ENCODE peak calls at places on chromosome 22, in nine cellular contexts. W is colonic mucosa, E is GM13976, Z is HCT116, U is fibroblast of the aortic adventitia, L is fibroblast of lung, Q is NB4, M is adrenal gland, P is HL-60. S is an unnamed sample.

GRCh38 chr22:29334148-29334547 is 18.7 kb upstream of the RASL10A start:
- DNase-seq in W (no peak), E (no peak), Z (no peak), U (no peak), L (no peak), Q (no peak), M (no peak), P (no peak), S (no peak)

GRCh38 chr22:46846154-46846831 is 83.8 kb downstream of the TBC1D22A start:
- DNase-seq in W (no peak), E (no peak), Z (no peak), U (no peak), L (peak; percentile 56), Q (no peak), M (no peak), P (no peak), S (no peak)

GRCh38 chr22:46336119-46337078 is 885 bp downstream of the TRMU start:
- DNase-seq in W (peak; percentile 43), E (no peak), Z (no peak), U (peak; percentile 10), L (peak; percentile 23), Q (peak; percentile 35), M (no peak), P (no peak), S (no peak)

GRCh38 chr22:45007247-45007945 is 2.4 kb downstream of the PHF21B start:
- DNase-seq in W (no peak), E (peak; percentile 60), Z (no peak), U (no peak), L (peak; percentile 55), Q (peak; percentile 14), M (peak; percentile 53), P (no peak), S (no peak)

GRCh38 chr22:30245985-30246901 is at the start of gene LIF:
- DNase-seq in W (peak; percentile 42), E (peak; percentile 82), Z (no peak), U (peak; percentile 74), L (peak; percentile 82), Q (no peak), M (no peak), P (no peak), S (peak; percentile 46)

GRCh38 chr22:37777122-37777687 is 30.5 kb upstream of the GCAT start:
- DNase-seq in W (peak; percentile 81), E (peak; percentile 77), Z (peak; percentile 84), U (peak; percentile 75), L (peak; percentile 91), Q (peak; percentile 66), M (peak; percentile 75), P (no peak), S (no peak)

GRCh38 chr22:16955678-16956210 is 52.3 kb downstream of the GAB4 start:
- DNase-seq in W (no peak), E (no peak), Z (no peak), U (no peak), L (no peak), Q (no peak), M (peak; percentile 66), P (no peak), S (no peak)

GRCh38 chr22:28917747-28918543 is 34.6 kb downstream of the ZNRF3 start:
- DNase-seq in W (peak; percentile 61), E (no peak), Z (peak; percentile 74), U (peak; percentile 44), L (peak; percentile 70), Q (peak; percentile 9), M (no peak), P (no peak), S (no peak)

GRCh38 chr22:48895341-48895740 is 932.3 kb downstream of the BRD1 start:
- DNase-seq in W (peak; percentile 6), E (no peak), Z (no peak), U (no peak), L (no peak), Q (no peak), M (no peak), P (no peak), S (no peak)

GRCh38 chr22:46612904-46613605 is 7.1 kb upstream of the GRAMD4 start:
- DNase-seq in W (peak; percentile 69), E (no peak), Z (no peak), U (no peak), L (no peak), Q (no peak), M (no peak), P (no peak), S (peak; percentile 27)

GRCh38 chr22:49588739-49589138 is 238.9 kb downstream of the BRD1 start:
- DNase-seq in W (no peak), E (no peak), Z (no peak), U (no peak), L (no peak), Q (no peak), M (no peak), P (no peak), S (no peak)

GRCh38 chr22:37388538-37388937 is 38.7 kb downstream of the ELFN2 start:
- DNase-seq in W (no peak), E (no peak), Z (no peak), U (no peak), L (no peak), Q (no peak), M (no peak), P (no peak), S (no peak)

GRCh38 chr22:21642584-21643448 is 714 bp downstream of the SDF2L1 start:
- DNase-seq in W (peak; percentile 78), E (peak; percentile 72), Z (no peak), U (peak; percentile 52), L (peak; percentile 37), Q (peak; percentile 77), M (peak; percentile 53), P (no peak), S (peak; percentile 39)
- TF ChIP-seq CTCF in W (peak; percentile 50), E (peak; percentile 69), Z (peak; percentile 75), U (peak; percentile 67), L (peak; percentile 58), Q (peak; percentile 64), M (peak; percentile 45), P (peak; percentile 65), S (peak; percentile 50)

GRCh38 chr22:38843201-38843715 is 570 bp downstream of the NPTXR start:
- DNase-seq in W (no peak), E (peak; percentile 69), Z (no peak), U (peak; percentile 64), L (peak; percentile 83), Q (peak; percentile 80), M (peak; percentile 42), P (peak; percentile 62), S (peak; percentile 56)
- TF ChIP-seq CTCF in W (no peak), E (no peak), Z (peak; percentile 28), U (peak; percentile 30), L (peak; percentile 23), Q (no peak), M (peak; percentile 30), P (no peak), S (no peak)

DNA sequence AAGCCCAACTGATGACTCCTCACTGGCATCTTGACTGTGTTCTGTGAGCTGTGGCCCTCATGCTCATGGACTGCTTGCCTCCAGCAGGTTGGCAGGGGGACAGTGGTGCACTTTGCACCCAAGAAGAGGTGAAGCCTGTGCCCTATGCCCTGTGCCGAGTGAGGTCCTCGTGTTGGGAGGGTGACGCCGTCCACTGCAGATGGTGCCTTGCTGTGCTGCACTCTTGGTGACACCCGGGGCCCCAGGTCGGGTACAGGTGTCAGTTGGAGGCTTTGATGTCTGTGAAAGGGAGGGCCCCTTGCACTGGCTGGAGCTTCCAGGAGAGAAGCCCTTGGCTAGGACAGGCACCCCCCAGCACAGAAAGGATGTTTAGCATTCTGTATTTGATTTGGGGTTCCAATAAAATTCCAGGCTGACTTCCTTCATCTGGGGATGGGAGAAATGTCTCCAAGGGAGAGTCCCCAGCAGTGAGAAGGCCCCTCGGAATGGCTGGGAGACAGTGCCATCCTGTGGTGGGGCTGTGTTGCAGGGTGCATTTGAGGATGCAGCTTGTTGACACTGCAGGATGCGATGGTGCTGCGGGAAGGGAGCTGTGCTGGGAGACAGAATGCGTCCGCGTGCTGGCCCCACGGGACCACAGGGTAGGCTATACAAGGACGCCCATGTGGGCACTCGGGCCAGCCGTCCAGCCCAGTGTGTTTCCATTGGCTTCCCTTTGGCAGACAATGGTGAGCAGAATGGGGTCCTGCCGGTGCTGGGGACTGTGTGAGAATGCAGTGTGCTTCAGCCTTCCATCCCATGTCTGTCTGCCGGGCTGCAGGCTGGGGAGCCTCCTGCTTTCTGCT is 2.5 kb upstream of the ZDHHC8 start:
- DNase-seq in W (peak; percentile 35), E (no peak), Z (no peak), U (peak; percentile 16), L (no peak), Q (peak; percentile 54), M (peak; percentile 68), P (no peak), S (no peak)
- TF ChIP-seq CTCF in W (no peak), E (peak; percentile 49), Z (peak; percentile 68), U (peak; percentile 34), L (peak; percentile 39), Q (peak; percentile 48), M (peak; percentile 46), P (peak; percentile 61), S (peak; percentile 12)

DNA sequence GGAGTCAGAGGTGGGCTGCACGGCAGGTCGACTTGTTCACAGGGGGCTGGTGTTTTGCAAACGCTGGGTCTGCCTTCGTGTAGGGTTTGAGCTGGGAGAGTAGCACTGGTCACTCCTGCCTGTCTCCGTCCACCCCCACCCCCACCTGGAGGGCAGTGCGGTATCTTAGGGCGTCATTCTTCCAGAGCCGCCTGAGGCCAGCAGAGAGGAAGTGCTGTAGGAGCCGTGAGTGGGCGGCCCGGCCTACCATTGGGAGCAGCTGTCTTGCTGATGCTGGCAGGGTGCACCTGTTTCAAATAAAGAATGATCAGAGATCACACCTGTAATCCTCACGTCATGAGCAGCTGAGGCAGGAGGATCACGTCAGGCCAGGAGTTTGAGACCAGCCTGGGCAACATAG is 122.5 kb downstream of the IGLL1 start:
- DNase-seq in W (no peak), E (no peak), Z (no peak), U (no peak), L (no peak), Q (peak; percentile 18), M (no peak), P (no peak), S (no peak)
- TF ChIP-seq CTCF in W (no peak), E (no peak), Z (no peak), U (no peak), L (no peak), Q (no peak), M (no peak), P (no peak), S (no peak)

GRCh38 chr22:42692239-42693054 is 28.2 kb downstream of the A4GALT start:
- DNase-seq in W (no peak), E (peak; percentile 73), Z (no peak), U (no peak), L (no peak), Q (peak; percentile 21), M (no peak), P (no peak), S (no peak)
- TF ChIP-seq CTCF in W (no peak), E (no peak), Z (no peak), U (no peak), L (no peak), Q (peak; percentile 21), M (no peak), P (no peak), S (no peak)

DNA sequence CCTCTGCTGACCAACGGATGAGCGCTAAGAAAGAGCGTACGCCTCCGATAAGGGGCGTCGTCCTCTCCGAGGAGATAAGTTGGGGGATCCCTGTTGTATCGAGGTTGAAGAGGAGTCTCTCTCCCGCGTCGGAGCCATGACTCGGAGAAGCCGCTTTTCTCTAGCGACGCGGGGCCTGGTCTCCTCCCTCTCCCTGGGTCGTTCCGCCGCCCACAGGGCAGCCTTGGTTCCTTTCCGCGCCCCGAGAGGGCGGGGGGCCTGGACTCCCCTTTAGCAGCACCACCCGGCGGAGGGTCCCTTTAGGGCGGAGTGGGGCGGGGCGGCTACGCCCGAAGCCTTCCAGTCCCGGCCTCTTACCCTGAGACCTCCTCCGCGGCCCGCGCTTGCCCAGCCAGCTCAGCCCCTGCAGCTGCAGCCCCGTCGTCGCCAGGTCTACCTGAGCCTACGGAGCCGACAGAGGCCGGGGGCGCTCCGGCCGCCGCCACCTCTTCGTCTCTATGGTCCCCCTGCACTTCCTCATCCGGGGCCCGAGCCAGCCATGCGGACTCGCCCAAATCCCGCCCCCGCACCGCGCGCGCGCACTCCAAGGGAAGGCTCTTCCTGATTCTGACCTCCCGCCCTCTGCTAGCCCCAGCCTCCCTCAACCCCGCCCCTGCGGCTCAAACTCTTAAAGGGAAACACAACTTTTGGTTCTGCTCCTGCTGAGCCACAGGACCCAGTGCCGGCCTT is at the start of gene PRR14L:
- DNase-seq in W (peak; percentile 99), E (peak; percentile 95), Z (peak; percentile 91), U (peak; percentile 90), L (peak; percentile 92), Q (peak; percentile 98), M (peak; percentile 98), P (peak; percentile 96), S (peak; percentile 99)
- TF ChIP-seq CTCF in W (no peak), E (peak; percentile 18), Z (peak; percentile 2), U (peak; percentile 6), L (no peak), Q (no peak), M (no peak), P (no peak), S (no peak)